ENCODE peak calls at places on chromosome 12, in nine cellular contexts. G is HCT116, F is ovary, K is adrenal gland, T is A549, D is transverse colon, L is heart left ventricle, R is right lobe of liver, I is tibial nerve. J is an unnamed sample. For H3K4me1, the result is how much of the 10 kb centered on the place peaks cover.

GRCh38 chr12:108156717-108157116 is 27.6 kb downstream of the WSCD2 start:
- DNase-seq in I (no peak), D (no peak), F (no peak), T (no peak), K (no peak), R (no peak), G (no peak), L (no peak), J (no peak)

GRCh38 chr12:59182191-59182590 is 261.9 kb upstream of the LRIG3 start:
- DNase-seq in D (no peak), R (no peak), I (no peak), G (no peak), L (no peak), T (no peak), F (no peak), K (no peak), J (no peak)

GRCh38 chr12:79737875-79738718 is 47.3 kb upstream of the PAWR start:
- DNase-seq in I (peak), G (peak), L (no peak), F (no peak), D (peak), R (no peak), K (peak), T (peak), J (no peak)

GRCh38 chr12:104524026-104524425 is 67.3 kb downstream of the CHST11 start:
- DNase-seq in R (no peak), I (no peak), D (no peak), T (no peak), G (no peak), F (no peak), K (no peak), L (no peak), J (no peak)

GRCh38 chr12:2797721-2798418 is 3.1 kb downstream of the FKBP4 start:
- DNase-seq in D (no peak), G (no peak), L (peak), T (no peak), I (no peak), R (peak), F (peak), K (peak), J (no peak)

GRCh38 chr12:89051065-89051677 is 301.1 kb downstream of the DUSP6 start:
- DNase-seq in I (peak), K (peak), T (peak), F (no peak), G (peak), R (no peak), D (no peak), L (peak), J (no peak)

GRCh38 chr12:21771311-21771710 is 3.2 kb downstream of the KCNJ8 start:
- DNase-seq in T (no peak), I (no peak), R (no peak), K (no peak), F (no peak), D (no peak), L (no peak), G (no peak), J (no peak)

GRCh38 chr12:67377021-67377420 is 107.9 kb downstream of the CAND1 start:
- DNase-seq in D (no peak), G (no peak), I (no peak), R (no peak), T (no peak), F (no peak), K (no peak), L (no peak), J (no peak)

GRCh38 chr12:52539024-52539820 is 13.7 kb downstream of the KRT71 start:
- DNase-seq in L (no peak), F (no peak), K (no peak), R (no peak), T (peak), D (no peak), I (no peak), G (no peak), J (no peak)

GRCh38 chr12:52274521-52274920 is at the start of gene KRT86:
- DNase-seq in G (no peak), L (no peak), I (no peak), R (no peak), D (no peak), K (no peak), F (no peak), T (no peak), J (no peak)

DNA sequence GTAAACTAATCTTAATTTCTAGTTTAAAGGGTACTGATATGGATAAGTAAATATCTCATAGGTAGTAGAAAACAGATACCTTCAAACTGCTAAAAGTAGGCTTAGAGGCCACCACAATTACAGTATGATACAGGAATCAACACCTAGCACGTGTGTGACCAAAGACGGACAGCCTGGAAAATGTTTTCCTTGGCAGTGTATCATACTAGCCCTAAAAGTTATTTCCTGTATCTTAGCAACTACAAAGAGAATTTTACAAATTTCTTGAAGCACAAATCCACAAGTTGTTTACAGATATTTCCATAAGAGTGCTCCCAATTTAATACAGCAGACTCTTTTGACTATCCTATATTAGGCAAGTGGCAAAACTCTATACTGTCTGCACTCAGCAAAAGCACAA is 106.0 kb downstream of the ITPR2 start:
- DNase-seq in I (no peak), L (no peak), T (no peak), F (no peak), R (no peak), K (no peak), G (no peak), D (no peak), J (no peak)
- H3K4me1 ChIP-seq in I (under half), L (under half), T (under half), F (under half), R (half or more), K (under half), G (under half), D (under half), J (under half)

DNA sequence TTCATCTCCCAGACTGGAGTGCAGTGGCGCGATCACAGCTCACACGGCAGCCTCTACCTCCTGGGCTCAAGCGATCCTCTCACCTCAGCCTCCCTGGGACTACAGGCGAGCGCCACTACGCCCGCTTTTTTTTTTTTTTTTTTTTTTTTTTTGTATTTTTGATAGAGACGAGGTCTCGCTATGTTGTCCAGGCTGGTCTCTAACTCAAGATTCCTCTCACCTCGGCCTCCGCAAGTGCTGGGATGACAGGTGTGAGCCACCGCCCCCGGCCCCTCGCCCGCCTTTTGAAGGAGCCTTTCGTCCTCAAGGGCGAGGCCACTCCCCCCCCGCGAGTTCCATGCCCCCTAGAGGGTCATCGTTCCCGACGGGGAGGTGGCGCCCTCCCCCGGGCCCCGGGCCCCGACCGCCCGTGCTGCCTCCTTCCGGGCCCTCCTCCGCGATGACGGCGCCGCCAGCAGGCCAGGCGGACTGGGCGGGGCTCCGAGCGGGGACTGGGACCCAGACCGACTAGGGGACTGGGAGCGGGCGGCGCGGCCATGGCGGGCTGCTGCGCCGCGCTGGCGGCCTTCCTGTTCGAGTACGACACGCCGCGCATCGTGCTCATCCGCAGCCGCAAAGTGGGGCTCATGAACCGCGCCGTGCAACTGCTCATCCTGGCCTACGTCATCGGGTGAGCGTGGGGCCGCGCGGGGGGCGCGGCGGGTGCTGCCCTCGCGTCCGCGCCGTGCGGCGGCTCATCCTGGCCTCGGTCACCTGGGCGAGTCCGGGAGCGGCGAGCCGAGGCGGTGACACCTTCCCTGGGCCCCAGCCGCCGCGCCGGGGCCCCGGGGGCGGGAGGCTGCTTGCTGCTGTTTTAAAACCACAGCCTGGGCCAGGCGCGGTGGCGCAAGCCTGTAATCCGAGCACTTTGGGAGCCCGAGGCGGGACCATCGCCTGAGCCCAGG is at the start of gene P2RX4:
- DNase-seq in I (peak), T (peak), L (peak), K (peak), F (peak), D (peak), G (peak), R (peak), J (peak)
- TF ChIP-seq CTCF in I (peak), T (peak), L (peak), K (no peak), F (peak), D (peak), G (peak), R (peak), J (peak)

DNA sequence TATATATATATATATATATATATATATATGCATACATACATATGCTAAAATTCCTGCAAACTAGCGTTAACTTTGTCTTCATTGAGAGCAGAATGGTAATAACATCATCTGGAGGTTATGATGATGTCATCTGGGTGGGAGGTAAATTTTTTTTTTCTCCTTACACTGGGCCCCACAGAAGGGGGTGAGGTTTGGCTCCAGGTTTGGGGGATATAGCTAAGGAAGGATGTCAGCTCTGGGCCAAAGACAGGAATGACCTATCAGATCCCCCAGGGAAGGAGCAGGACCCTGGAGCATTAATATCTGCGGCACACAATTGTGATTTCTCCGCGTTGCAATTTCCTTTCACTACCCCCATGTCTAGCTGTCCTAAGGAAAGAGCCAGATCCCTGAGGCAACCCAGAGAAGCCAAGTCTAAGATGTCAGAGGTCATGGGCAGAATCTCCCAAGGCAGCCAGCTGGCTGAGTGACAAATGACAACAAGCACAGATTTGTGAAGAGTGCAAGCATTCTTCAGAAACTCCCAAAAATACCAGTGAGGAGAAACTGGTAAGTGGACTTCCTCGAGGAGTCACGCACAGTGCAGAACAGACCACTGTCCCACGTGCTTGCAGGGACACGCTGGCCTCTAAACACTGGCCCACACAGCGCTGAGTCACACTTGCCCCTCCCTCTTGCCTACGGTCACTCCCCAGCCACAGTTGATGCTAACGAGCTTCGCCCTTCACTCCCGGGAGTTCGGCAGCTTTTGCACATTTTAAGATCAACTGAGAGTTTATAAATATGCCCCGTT is 9.9 kb downstream of the UBC start:
- DNase-seq in K (peak), F (peak), I (peak), L (peak), R (peak), T (peak), D (peak), G (no peak), J (no peak)
- TF ChIP-seq POLR2A in K (peak), F (peak), I (peak), L (no peak), R (peak), T (no peak), D (no peak), G (no peak), J (no peak)

DNA sequence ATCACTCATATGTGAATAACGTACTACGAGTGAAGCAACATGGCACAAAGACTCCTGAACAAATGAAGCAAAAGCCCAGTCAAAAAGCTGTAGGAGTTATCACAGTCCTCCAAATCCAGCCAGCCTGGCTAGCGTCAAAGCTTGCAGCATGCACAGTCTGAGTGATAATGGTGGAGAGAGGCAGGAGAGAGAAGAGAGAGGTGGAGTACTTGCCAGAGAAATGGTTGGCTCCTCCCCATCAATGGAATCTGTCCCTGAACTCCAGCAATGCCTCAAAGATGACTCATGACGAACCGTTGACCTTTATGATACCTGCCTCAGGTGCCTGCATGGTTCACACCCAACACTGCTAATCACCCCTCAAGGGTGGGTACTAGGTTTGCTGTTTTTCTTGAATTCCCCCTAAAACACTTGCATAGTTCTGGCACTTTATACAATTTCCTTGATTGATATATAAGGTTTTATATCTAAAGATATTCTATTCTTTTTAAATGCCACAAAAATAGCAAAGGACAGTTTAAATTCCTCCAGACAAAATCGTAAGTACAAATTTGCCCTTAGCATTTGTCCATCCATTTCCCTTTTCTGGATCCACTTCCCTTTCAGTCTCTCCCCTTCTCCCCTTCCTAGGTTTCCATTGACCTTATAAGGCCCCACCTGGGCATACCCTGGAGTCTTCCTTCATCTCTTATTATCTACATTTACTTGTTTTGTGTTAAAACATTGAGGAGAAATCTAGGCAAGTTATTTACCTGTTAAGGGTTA is 10.2 kb downstream of the ARHGDIB start:
- DNase-seq in F (no peak), R (no peak), D (peak), G (peak), I (no peak), K (no peak), T (no peak), L (no peak), J (no peak)
- H3K4me1 ChIP-seq in F (under half), R (under half), D (half or more), G (under half), I (under half), K (under half), T (under half), L (under half), J (half or more)

GRCh38 chr12:56591111-56591510 is 39.0 kb downstream of the BAZ2A start:
- DNase-seq in L (no peak), I (no peak), T (no peak), K (no peak), R (no peak), D (no peak), F (no peak), G (no peak), J (no peak)

GRCh38 chr12:56593909-56594621 is 36.1 kb downstream of the BAZ2A start:
- DNase-seq in K (peak), F (peak), L (no peak), T (peak), R (peak), I (peak), D (peak), G (peak), J (peak)

GRCh38 chr12:56589783-56590182 is 40.3 kb downstream of the BAZ2A start:
- DNase-seq in K (no peak), L (no peak), I (no peak), F (no peak), G (no peak), T (no peak), D (no peak), R (no peak), J (no peak)

GRCh38 chr12:56591961-56592360 is 38.2 kb downstream of the BAZ2A start:
- DNase-seq in T (no peak), R (no peak), D (no peak), K (no peak), I (no peak), G (no peak), L (no peak), F (no peak), J (no peak)

GRCh38 chr12:56590237-56590830 is 39.8 kb downstream of the BAZ2A start:
- DNase-seq in G (no peak), D (no peak), K (no peak), T (no peak), R (no peak), F (no peak), L (no peak), I (no peak), J (no peak)
- TF ChIP-seq CTCF in G (peak), D (peak), K (no peak), T (peak), R (peak), F (no peak), L (no peak), I (no peak), J (no peak)

GRCh38 chr12:56258820-56259183 is 618 bp upstream of the ANKRD52 start:
- DNase-seq in D (no peak), G (no peak), I (no peak), F (no peak), L (no peak), R (no peak), T (no peak), K (no peak), J (no peak)

GRCh38 chr12:56260921-56261320 is 2.7 kb upstream of the ANKRD52 start:
- DNase-seq in R (no peak), T (no peak), I (no peak), D (no peak), K (no peak), F (no peak), L (no peak), G (no peak), J (no peak)

GRCh38 chr12:56260380-56260779 is 2.2 kb upstream of the ANKRD52 start:
- DNase-seq in I (no peak), F (no peak), K (no peak), R (no peak), D (no peak), T (no peak), G (no peak), L (no peak), J (no peak)

GRCh38 chr12:56258068-56258819 is at the start of gene ANKRD52:
- DNase-seq in R (peak), T (peak), L (peak), K (peak), G (no peak), F (peak), D (peak), I (peak), J (peak)

GRCh38 chr12:56261503-56262230 is 3.5 kb upstream of the ANKRD52 start:
- DNase-seq in G (peak), K (no peak), R (no peak), T (peak), D (peak), F (no peak), L (no peak), I (no peak), J (no peak)
- TF ChIP-seq POLR2A in G (no peak), K (no peak), R (no peak), T (no peak), D (no peak), F (no peak), L (no peak), I (no peak), J (no peak)

GRCh38 chr12:39935839-39936238 is 170.0 kb downstream of the SLC2A13 start:
- DNase-seq in K (no peak), F (no peak), D (no peak), L (no peak), G (no peak), I (no peak), R (no peak), T (no peak), J (no peak)
- H3K4me1 ChIP-seq in K (under half), F (under half), D (under half), L (under half), G (under half), I (under half), R (under half), T (under half), J (under half)